ENCODE peak calls at places on chromosomes 7 and 10, in five cellular contexts. L is effector memory CD4-positive, alpha-beta T cell; F is CD4-positive, CD25-positive, alpha-beta regulatory T cell; D is psoas muscle; E is PC-3. U is an unnamed sample.

GRCh38 chr7:143492799-143493568 is 15.3 kb downstream of the TAS2R41 start:
- DNase-seq in F (no peak), L (no peak), D (no peak), E (no peak), U (no peak)

GRCh38 chr10:133160813-133161471 is 923 bp downstream of the KNDC1 start:
- DNase-seq in L (no peak), F (no peak), E (no peak), D (no peak), U (no peak)

GRCh38 chr7:27221201-27221797 is 21.3 kb upstream of the EVX1 start:
- DNase-seq in F (no peak), L (no peak), E (peak; percentile 82), D (no peak), U (no peak)

GRCh38 chr7:132899833-132900232 is 182.1 kb downstream of the CHCHD3 start:
- DNase-seq in E (no peak), D (no peak), F (no peak), L (no peak), U (no peak)

GRCh38 chr10:75466886-75467285 is 35.5 kb downstream of the LRMDA start:
- DNase-seq in E (peak; percentile 50), D (peak; percentile 30), F (no peak), L (no peak), U (no peak)

GRCh38 chr10:116766241-116767198 is 24.2 kb upstream of the HSPA12A start:
- DNase-seq in D (no peak), F (no peak), E (no peak), L (no peak), U (no peak)

GRCh38 chr10:110508806-110509544 is 11.3 kb downstream of the DUSP5 start:
- DNase-seq in F (no peak), L (no peak), E (no peak), D (no peak), U (no peak)

GRCh38 chr10:123455861-123456260 is 210.3 kb upstream of the GPR26 start:
- DNase-seq in E (no peak), L (no peak), D (no peak), F (no peak), U (no peak)

GRCh38 chr7:83410989-83411591 is 237.8 kb downstream of the SEMA3E start:
- DNase-seq in L (no peak), D (no peak), E (peak; percentile 64), F (no peak), U (no peak)

GRCh38 chr7:2040893-2041270 is 191.9 kb downstream of the MAD1L1 start:
- DNase-seq in F (no peak), L (no peak), D (peak; percentile 3), E (no peak), U (no peak)

GRCh38 chr10:51615764-51616298 is 83.6 kb downstream of the CSTF2T start:
- DNase-seq in D (no peak), F (no peak), E (no peak), L (no peak), U (no peak)

GRCh38 chr10:11246752-11247467 is 229.2 kb downstream of the CELF2 start:
- DNase-seq in L (no peak), E (no peak), D (no peak), F (no peak), U (no peak)

GRCh38 chr10:13700461-13701144 is 113.8 kb downstream of the PRPF18 start:
- DNase-seq in L (no peak), F (no peak), D (no peak), E (no peak), U (no peak)

GRCh38 chr10:72257051-72257892 is 16.5 kb upstream of the DDIT4 start:
- DNase-seq in L (no peak), F (no peak), E (no peak), D (no peak), U (peak; percentile 61)

GRCh38 chr7:116291937-116292336 is 81.6 kb downstream of the TES start:
- DNase-seq in E (no peak), L (no peak), D (no peak), F (no peak), U (peak; percentile 27)

GRCh38 chr7:116290740-116291139 is 80.4 kb downstream of the TES start:
- DNase-seq in D (no peak), L (no peak), F (no peak), E (no peak), U (no peak)

GRCh38 chr7:116293633-116294032 is 83.3 kb downstream of the TES start:
- DNase-seq in E (no peak), L (no peak), F (no peak), D (no peak), U (no peak)

GRCh38 chr7:116293139-116293538 is 82.8 kb downstream of the TES start:
- DNase-seq in F (no peak), L (no peak), E (no peak), D (no peak), U (no peak)

GRCh38 chr7:116292381-116292780 is 82.0 kb downstream of the TES start:
- DNase-seq in F (no peak), E (no peak), L (no peak), D (no peak), U (no peak)
- H3K4me1 ChIP-seq in F (no peaks in the 10 kb centered on the region), E (peaks cover 11% of the 10 kb centered on the region), L (no peaks in the 10 kb centered on the region), D (no peaks in the 10 kb centered on the region), U (no peaks in the 10 kb centered on the region)

GRCh38 chr7:151091431-151091830 is 5.2 kb downstream of the AGAP3 start:
- DNase-seq in F (no peak), E (no peak), L (no peak), D (peak; percentile 18), U (no peak)
- H3K4me1 ChIP-seq in F (peaks cover 15% of the 10 kb centered on the region), E (peaks cover 23% of the 10 kb centered on the region), L (peaks cover 13% of the 10 kb centered on the region), D (peaks cover 18% of the 10 kb centered on the region), U (peaks cover 49% of the 10 kb centered on the region)

GRCh38 chr7:29329686-29330085 is 135.1 kb downstream of the CHN2 start:
- DNase-seq in E (no peak), D (no peak), F (no peak), L (no peak), U (no peak)

GRCh38 chr7:29330136-29330535 is 135.6 kb downstream of the CHN2 start:
- DNase-seq in E (no peak), D (no peak), F (no peak), L (no peak), U (no peak)

GRCh38 chr7:29327455-29327854 is 132.9 kb downstream of the CHN2 start:
- DNase-seq in E (no peak), F (no peak), D (no peak), L (no peak), U (no peak)

GRCh38 chr7:29328050-29328449 is 133.5 kb downstream of the CHN2 start:
- DNase-seq in L (no peak), E (no peak), F (no peak), D (no peak), U (no peak)

DNA sequence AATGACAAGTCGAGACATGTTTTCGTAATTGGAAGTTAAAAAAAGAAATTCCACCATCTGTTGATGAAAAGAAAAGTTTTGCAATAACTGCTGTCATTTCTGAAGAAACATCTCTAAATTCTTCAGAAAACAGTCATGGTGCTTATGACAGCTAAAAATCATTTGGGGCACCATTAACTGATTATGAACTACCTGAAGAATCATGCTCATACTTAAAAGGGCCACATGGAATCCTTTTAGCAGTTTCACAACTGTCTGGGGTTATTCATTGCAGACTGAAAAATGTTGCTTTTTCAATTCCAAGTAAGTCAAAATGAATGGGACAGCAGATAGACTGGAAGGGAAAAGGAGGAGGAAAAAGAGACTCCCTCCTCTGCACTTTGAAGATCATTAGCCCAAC is 134.2 kb downstream of the CHN2 start:
- DNase-seq in E (no peak), L (no peak), D (no peak), F (no peak), U (no peak)
- H3K4me1 ChIP-seq in E (peaks cover 3% of the 10 kb centered on the region), L (no peaks in the 10 kb centered on the region), D (no peaks in the 10 kb centered on the region), F (no peaks in the 10 kb centered on the region), U (no peaks in the 10 kb centered on the region)

GRCh38 chr10:59857049-59857448 is 49.3 kb downstream of the CCDC6 start:
- DNase-seq in D (no peak), L (no peak), E (no peak), F (no peak), U (no peak)

GRCh38 chr10:59856104-59856503 is 50.3 kb downstream of the CCDC6 start:
- DNase-seq in E (no peak), D (no peak), L (no peak), F (no peak), U (no peak)

GRCh38 chr10:59864141-59864962 is 42.0 kb downstream of the CCDC6 start:
- DNase-seq in D (no peak), L (no peak), F (peak; percentile 12), E (no peak), U (no peak)

GRCh38 chr10:59857921-59858320 is 48.4 kb downstream of the CCDC6 start:
- DNase-seq in D (no peak), E (no peak), F (no peak), L (no peak), U (no peak)

GRCh38 chr10:59859570-59859969 is 46.8 kb downstream of the CCDC6 start:
- DNase-seq in E (no peak), D (no peak), L (no peak), F (no peak), U (no peak)
- H3K4me1 ChIP-seq in E (peaks cover 15% of the 10 kb centered on the region), D (peaks cover 37% of the 10 kb centered on the region), L (no peaks in the 10 kb centered on the region), F (peaks cover 4% of the 10 kb centered on the region), U (peaks cover 14% of the 10 kb centered on the region)